ENCODE peak calls at places on chromosomes 12 and 14, in four cellular contexts. One of them, this sample, is unnamed.

GRCh38 chr12:20528208-20528607 is 159.9 kb downstream of the PDE3A start:
- DNase-seq in astrocyte of the cerebellum: no peak
- DNase-seq in epithelial cell of esophagus: peak
- DNase-seq in cardiac fibroblast: no peak
- DNase-seq in this sample: no peak

GRCh38 chr14:51069065-51069464 is 25.8 kb downstream of the TRIM9 start:
- DNase-seq in astrocyte of the cerebellum: no peak
- DNase-seq in epithelial cell of esophagus: peak
- DNase-seq in cardiac fibroblast: no peak
- DNase-seq in this sample: no peak

GRCh38 chr12:94879542-94879941 is 124.0 kb downstream of the NDUFA12 start:
- DNase-seq in astrocyte of the cerebellum: no peak
- DNase-seq in epithelial cell of esophagus: peak
- DNase-seq in cardiac fibroblast: peak
- DNase-seq in this sample: no peak

GRCh38 chr12:10069099-10069498 is 29.7 kb downstream of the CLEC1A start:
- DNase-seq in astrocyte of the cerebellum: no peak
- DNase-seq in epithelial cell of esophagus: peak
- DNase-seq in cardiac fibroblast: no peak
- DNase-seq in this sample: peak

GRCh38 chr12:60174914-60175313 is 579.1 kb downstream of the SLC16A7 start:
- DNase-seq in astrocyte of the cerebellum: no peak
- DNase-seq in epithelial cell of esophagus: no peak
- DNase-seq in cardiac fibroblast: peak
- DNase-seq in this sample: peak

GRCh38 chr12:83210933-83211332 is 524.2 kb downstream of the TMTC2 start:
- DNase-seq in astrocyte of the cerebellum: no peak
- DNase-seq in epithelial cell of esophagus: no peak
- DNase-seq in cardiac fibroblast: no peak
- DNase-seq in this sample: no peak

GRCh38 chr12:1661553-1662335 is 29.1 kb upstream of the ADIPOR2 start:
- DNase-seq in astrocyte of the cerebellum: peak
- DNase-seq in epithelial cell of esophagus: peak
- DNase-seq in cardiac fibroblast: peak
- DNase-seq in this sample: peak

GRCh38 chr14:41825622-41826021 is 218.9 kb downstream of the LRFN5 start:
- DNase-seq in astrocyte of the cerebellum: no peak
- DNase-seq in epithelial cell of esophagus: no peak
- DNase-seq in cardiac fibroblast: no peak
- DNase-seq in this sample: no peak

GRCh38 chr14:96082420-96083300 is 43.5 kb downstream of the C14orf132 start:
- DNase-seq in astrocyte of the cerebellum: no peak
- DNase-seq in epithelial cell of esophagus: no peak
- DNase-seq in cardiac fibroblast: no peak
- DNase-seq in this sample: no peak

GRCh38 chr12:109462868-109463692 is 14.0 kb downstream of the KCTD10 start:
- DNase-seq in astrocyte of the cerebellum: peak
- DNase-seq in epithelial cell of esophagus: peak
- DNase-seq in cardiac fibroblast: peak
- DNase-seq in this sample: peak

GRCh38 chr12:13046914-13047472 is 2.8 kb downstream of the FAM234B start:
- DNase-seq in astrocyte of the cerebellum: no peak
- DNase-seq in epithelial cell of esophagus: no peak
- DNase-seq in cardiac fibroblast: no peak
- DNase-seq in this sample: no peak

GRCh38 chr12:14910090-14910915 is 24.6 kb upstream of the MGP start:
- DNase-seq in astrocyte of the cerebellum: no peak
- DNase-seq in epithelial cell of esophagus: peak
- DNase-seq in cardiac fibroblast: peak
- DNase-seq in this sample: no peak

GRCh38 chr12:67661311-67662011 is 12.9 kb downstream of the DYRK2 start:
- DNase-seq in astrocyte of the cerebellum: no peak
- DNase-seq in epithelial cell of esophagus: no peak
- DNase-seq in cardiac fibroblast: peak
- DNase-seq in this sample: peak
- H3K4me3 ChIP-seq in astrocyte of the cerebellum: no peak
- H3K4me3 ChIP-seq in epithelial cell of esophagus: no peak
- H3K4me3 ChIP-seq in cardiac fibroblast: no peak
- H3K4me3 ChIP-seq in this sample: no peak

GRCh38 chr12:75724913-75725312 is 213.5 kb upstream of the KRR1 start:
- DNase-seq in astrocyte of the cerebellum: peak
- DNase-seq in epithelial cell of esophagus: peak
- DNase-seq in cardiac fibroblast: peak
- DNase-seq in this sample: peak
- H3K4me3 ChIP-seq in astrocyte of the cerebellum: no peak
- H3K4me3 ChIP-seq in epithelial cell of esophagus: no peak
- H3K4me3 ChIP-seq in cardiac fibroblast: no peak
- H3K4me3 ChIP-seq in this sample: no peak

GRCh38 chr14:91350813-91351507 is 66.7 kb downstream of the CCDC88C start:
- DNase-seq in astrocyte of the cerebellum: no peak
- DNase-seq in epithelial cell of esophagus: peak
- DNase-seq in cardiac fibroblast: no peak
- DNase-seq in this sample: no peak
- H3K4me3 ChIP-seq in astrocyte of the cerebellum: no peak
- H3K4me3 ChIP-seq in epithelial cell of esophagus: no peak
- H3K4me3 ChIP-seq in cardiac fibroblast: no peak
- H3K4me3 ChIP-seq in this sample: no peak

DNA sequence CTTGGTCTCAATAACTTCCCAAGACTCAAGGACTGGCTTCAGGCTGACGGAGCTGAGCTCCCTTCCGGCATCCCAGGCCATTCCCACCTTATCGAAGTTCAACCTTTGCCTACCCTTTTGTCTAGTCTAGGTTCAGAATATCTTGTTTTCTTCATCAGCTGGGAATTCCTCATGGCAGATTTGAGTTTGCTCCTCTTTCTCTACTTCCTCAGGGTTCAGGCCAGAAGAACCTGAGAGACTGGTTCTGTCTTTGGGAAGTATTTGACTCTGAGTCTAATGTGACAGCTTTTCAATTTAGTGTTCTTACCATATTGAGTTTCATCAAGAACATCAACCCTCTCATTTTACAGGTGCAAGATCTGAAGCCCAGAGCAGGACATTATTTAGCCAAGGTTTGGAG is 2.1 kb downstream of the BIN2 start:
- DNase-seq in astrocyte of the cerebellum: no peak
- DNase-seq in epithelial cell of esophagus: peak
- DNase-seq in cardiac fibroblast: no peak
- DNase-seq in this sample: no peak
- H3K4me3 ChIP-seq in astrocyte of the cerebellum: no peak
- H3K4me3 ChIP-seq in epithelial cell of esophagus: no peak
- H3K4me3 ChIP-seq in cardiac fibroblast: no peak
- H3K4me3 ChIP-seq in this sample: no peak

DNA sequence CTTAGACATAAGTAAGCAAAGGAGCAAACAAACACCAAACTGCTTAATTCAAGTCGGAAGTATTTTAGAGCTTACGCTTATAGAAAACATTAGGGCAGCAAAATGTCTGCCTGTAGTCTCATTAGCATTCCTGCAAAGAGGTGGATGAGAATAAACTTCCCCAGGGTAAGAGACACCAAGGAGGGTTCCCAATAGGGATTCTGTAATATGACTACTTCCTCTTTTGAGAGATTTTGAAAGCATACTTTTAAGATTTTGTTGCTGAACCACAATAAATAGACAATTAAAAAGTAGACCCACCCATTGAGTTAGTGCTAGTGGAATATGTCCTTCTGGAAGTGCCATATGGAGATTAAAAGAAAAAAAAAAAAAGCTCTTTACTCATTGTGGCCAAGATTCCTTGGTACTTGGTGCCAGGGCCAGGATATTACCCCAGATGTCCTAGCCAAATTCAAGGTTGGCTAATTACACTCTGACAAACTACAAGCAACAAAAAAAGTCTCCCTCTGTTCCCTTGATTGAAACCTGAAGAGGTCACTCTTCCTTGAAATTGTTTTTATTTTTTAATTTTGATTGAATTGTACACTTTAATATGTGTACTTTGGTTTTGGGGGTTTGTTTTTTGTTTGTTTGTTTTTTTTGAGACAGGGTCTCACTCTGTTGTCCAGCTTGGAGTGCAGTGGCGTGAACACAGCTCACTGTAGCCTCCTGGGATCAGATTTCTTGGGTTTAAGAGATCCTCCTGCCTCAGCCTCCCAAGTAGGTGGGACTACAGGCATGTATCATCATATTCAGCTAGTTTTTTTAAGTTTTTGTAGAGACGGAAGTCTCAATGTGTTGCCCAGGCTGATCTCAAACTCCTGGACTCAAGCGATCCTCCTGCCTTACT is 8.7 kb downstream of the CLIP1 start:
- DNase-seq in astrocyte of the cerebellum: no peak
- DNase-seq in epithelial cell of esophagus: no peak
- DNase-seq in cardiac fibroblast: no peak
- DNase-seq in this sample: no peak
- H3K4me3 ChIP-seq in astrocyte of the cerebellum: no peak
- H3K4me3 ChIP-seq in epithelial cell of esophagus: no peak
- H3K4me3 ChIP-seq in cardiac fibroblast: no peak
- H3K4me3 ChIP-seq in this sample: no peak

GRCh38 chr14:29236848-29237247 is 470.3 kb downstream of the FOXG1 start:
- DNase-seq in astrocyte of the cerebellum: peak
- DNase-seq in epithelial cell of esophagus: peak
- DNase-seq in cardiac fibroblast: peak
- DNase-seq in this sample: peak
- H3K4me3 ChIP-seq in astrocyte of the cerebellum: peak
- H3K4me3 ChIP-seq in epithelial cell of esophagus: no peak
- H3K4me3 ChIP-seq in cardiac fibroblast: no peak
- H3K4me3 ChIP-seq in this sample: peak

GRCh38 chr12:50927766-50928224 is 24.5 kb upstream of the HIGD1C start:
- DNase-seq in astrocyte of the cerebellum: no peak
- DNase-seq in epithelial cell of esophagus: no peak
- DNase-seq in cardiac fibroblast: no peak
- DNase-seq in this sample: no peak
- H3K4me3 ChIP-seq in astrocyte of the cerebellum: peak
- H3K4me3 ChIP-seq in epithelial cell of esophagus: peak
- H3K4me3 ChIP-seq in cardiac fibroblast: peak
- H3K4me3 ChIP-seq in this sample: no peak

GRCh38 chr14:103711516-103712431 is 3.5 kb downstream of the XRCC3 start:
- DNase-seq in astrocyte of the cerebellum: no peak
- DNase-seq in epithelial cell of esophagus: peak
- DNase-seq in cardiac fibroblast: no peak
- DNase-seq in this sample: no peak
- H3K4me3 ChIP-seq in astrocyte of the cerebellum: no peak
- H3K4me3 ChIP-seq in epithelial cell of esophagus: no peak
- H3K4me3 ChIP-seq in cardiac fibroblast: no peak
- H3K4me3 ChIP-seq in this sample: no peak

DNA sequence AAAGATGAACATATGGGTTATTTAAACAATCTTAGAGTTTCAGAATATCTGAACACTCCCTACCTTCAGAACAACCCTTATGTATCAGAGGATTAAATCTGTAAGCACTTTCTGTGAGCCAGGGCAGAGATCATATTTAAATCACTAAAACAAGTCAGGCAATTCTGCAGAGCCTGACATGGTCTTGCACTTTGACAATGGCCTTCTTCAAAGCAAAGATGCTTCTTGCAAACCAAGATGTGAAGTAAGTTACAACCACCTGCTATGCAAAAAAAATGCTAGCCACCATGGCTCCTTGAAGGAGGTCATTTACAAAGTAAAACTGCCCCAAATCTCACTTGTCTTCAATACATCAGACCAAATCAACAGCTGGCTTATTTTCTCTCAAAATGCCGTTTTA is 3.2 kb downstream of the PPP1CC start:
- DNase-seq in astrocyte of the cerebellum: no peak
- DNase-seq in epithelial cell of esophagus: no peak
- DNase-seq in cardiac fibroblast: no peak
- DNase-seq in this sample: no peak
- H3K4me3 ChIP-seq in astrocyte of the cerebellum: peak
- H3K4me3 ChIP-seq in epithelial cell of esophagus: no peak
- H3K4me3 ChIP-seq in cardiac fibroblast: no peak
- H3K4me3 ChIP-seq in this sample: no peak

GRCh38 chr12:54286042-54286931 is 5.8 kb downstream of the HNRNPA1 start:
- DNase-seq in astrocyte of the cerebellum: no peak
- DNase-seq in epithelial cell of esophagus: peak
- DNase-seq in cardiac fibroblast: no peak
- DNase-seq in this sample: no peak

GRCh38 chr12:54287316-54288157 is 7.0 kb downstream of the HNRNPA1 start:
- DNase-seq in astrocyte of the cerebellum: no peak
- DNase-seq in epithelial cell of esophagus: no peak
- DNase-seq in cardiac fibroblast: no peak
- DNase-seq in this sample: no peak

GRCh38 chr12:54280401-54281260 is at the start of gene HNRNPA1:
- DNase-seq in astrocyte of the cerebellum: peak
- DNase-seq in epithelial cell of esophagus: peak
- DNase-seq in cardiac fibroblast: peak
- DNase-seq in this sample: peak

GRCh38 chr12:54282949-54283593 is 2.5 kb downstream of the HNRNPA1 start:
- DNase-seq in astrocyte of the cerebellum: no peak
- DNase-seq in epithelial cell of esophagus: no peak
- DNase-seq in cardiac fibroblast: no peak
- DNase-seq in this sample: no peak

GRCh38 chr12:54285150-54286041 is 4.9 kb downstream of the HNRNPA1 start:
- DNase-seq in astrocyte of the cerebellum: no peak
- DNase-seq in epithelial cell of esophagus: no peak
- DNase-seq in cardiac fibroblast: peak
- DNase-seq in this sample: no peak
- H3K4me3 ChIP-seq in astrocyte of the cerebellum: peak
- H3K4me3 ChIP-seq in epithelial cell of esophagus: peak
- H3K4me3 ChIP-seq in cardiac fibroblast: no peak
- H3K4me3 ChIP-seq in this sample: no peak

This sample was measured in skeletal muscle cell.